ENCODE peak calls at places on chromosomes 5 and 9, in five cellular contexts. One of them, this sample, is unnamed.

GRCh38 chr5:139569276-139569955 is 8.3 kb downstream of the UBE2D2 start:
- DNase-seq in prostate gland: no peak
- DNase-seq in A549: no peak
- DNase-seq in testis: no peak
- DNase-seq in suprapubic skin: no peak
- DNase-seq in this sample: no peak

GRCh38 chr5:139222346-139222745 is 24.2 kb upstream of the SIL1 start:
- DNase-seq in prostate gland: no peak
- DNase-seq in A549: no peak
- DNase-seq in testis: no peak
- DNase-seq in suprapubic skin: no peak
- DNase-seq in this sample: no peak

GRCh38 chr9:126327016-126327749 is 554 bp downstream of the MVB12B start:
- DNase-seq in prostate gland: no peak
- DNase-seq in A549: peak; percentile 44
- DNase-seq in testis: peak; percentile 25
- DNase-seq in suprapubic skin: no peak
- DNase-seq in this sample: no peak

GRCh38 chr5:1011226-1011631 is 2.6 kb downstream of the NKD2 start:
- DNase-seq in prostate gland: no peak
- DNase-seq in A549: peak; percentile 77
- DNase-seq in testis: no peak
- DNase-seq in suprapubic skin: peak; percentile 55
- DNase-seq in this sample: peak; percentile 62

GRCh38 chr5:94021246-94021645 is 279.8 kb upstream of the POU5F2 start:
- DNase-seq in prostate gland: no peak
- DNase-seq in A549: peak; percentile 64
- DNase-seq in testis: no peak
- DNase-seq in suprapubic skin: no peak
- DNase-seq in this sample: peak; percentile 30

GRCh38 chr9:36847781-36848673 is 186.0 kb downstream of the PAX5 start:
- DNase-seq in prostate gland: no peak
- DNase-seq in A549: no peak
- DNase-seq in testis: no peak
- DNase-seq in suprapubic skin: no peak
- DNase-seq in this sample: no peak

GRCh38 chr5:139863855-139864558 is 68.4 kb downstream of the PSD2 start:
- DNase-seq in prostate gland: peak; percentile 62
- DNase-seq in A549: peak; percentile 80
- DNase-seq in testis: peak; percentile 83
- DNase-seq in suprapubic skin: no peak
- DNase-seq in this sample: peak; percentile 74

GRCh38 chr5:141363952-141364660 is at the start of gene PCDHGA5:
- DNase-seq in prostate gland: no peak
- DNase-seq in A549: no peak
- DNase-seq in testis: no peak
- DNase-seq in suprapubic skin: no peak
- DNase-seq in this sample: no peak

GRCh38 chr9:127723450-127723849 is 7.6 kb downstream of the TTC16 start:
- DNase-seq in prostate gland: no peak
- DNase-seq in A549: no peak
- DNase-seq in testis: no peak
- DNase-seq in suprapubic skin: no peak
- DNase-seq in this sample: peak; percentile 27

GRCh38 chr9:137580209-137580957 is 1.7 kb upstream of the DPH7 start:
- DNase-seq in prostate gland: no peak
- DNase-seq in A549: no peak
- DNase-seq in testis: no peak
- DNase-seq in suprapubic skin: no peak
- DNase-seq in this sample: no peak

GRCh38 chr9:94018628-94019027 is 63.5 kb upstream of the BARX1 start:
- DNase-seq in prostate gland: no peak
- DNase-seq in A549: no peak
- DNase-seq in testis: no peak
- DNase-seq in suprapubic skin: no peak
- DNase-seq in this sample: no peak

GRCh38 chr9:71607571-71607970 is 160.7 kb downstream of the CEMIP2 start:
- DNase-seq in prostate gland: no peak
- DNase-seq in A549: no peak
- DNase-seq in testis: peak; percentile 31
- DNase-seq in suprapubic skin: no peak
- DNase-seq in this sample: no peak

GRCh38 chr9:687034-687785 is 154.3 kb upstream of the DMRT1 start:
- DNase-seq in prostate gland: no peak
- DNase-seq in A549: no peak
- DNase-seq in testis: no peak
- DNase-seq in suprapubic skin: no peak
- DNase-seq in this sample: no peak

GRCh38 chr5:141869040-141869439 is 9.2 kb downstream of the PCDH1 start:
- DNase-seq in prostate gland: no peak
- DNase-seq in A549: no peak
- DNase-seq in testis: no peak
- DNase-seq in suprapubic skin: peak; percentile 35
- DNase-seq in this sample: no peak

GRCh38 chr9:137619240-137620090 is 660 bp downstream of the EHMT1 start:
- DNase-seq in prostate gland: no peak
- DNase-seq in A549: peak; percentile 46
- DNase-seq in testis: no peak
- DNase-seq in suprapubic skin: no peak
- DNase-seq in this sample: peak; percentile 42

GRCh38 chr5:96384353-96384752 is 48.7 kb downstream of the PCSK1 start:
- DNase-seq in prostate gland: no peak
- DNase-seq in A549: peak; percentile 35
- DNase-seq in testis: peak; percentile 72
- DNase-seq in suprapubic skin: no peak
- DNase-seq in this sample: no peak

GRCh38 chr9:11128156-11128555 is 515.4 kb upstream of the PTPRD start:
- DNase-seq in prostate gland: no peak
- DNase-seq in A549: no peak
- DNase-seq in testis: no peak
- DNase-seq in suprapubic skin: no peak
- DNase-seq in this sample: no peak

GRCh38 chr9:90559075-90560073 is 83.2 kb downstream of the DIRAS2 start:
- DNase-seq in prostate gland: no peak
- DNase-seq in A549: no peak
- DNase-seq in testis: no peak
- DNase-seq in suprapubic skin: no peak
- DNase-seq in this sample: no peak

GRCh38 chr5:92163906-92164305 is 780.8 kb upstream of the ARRDC3 start:
- DNase-seq in prostate gland: no peak
- DNase-seq in A549: no peak
- DNase-seq in testis: no peak
- DNase-seq in suprapubic skin: no peak
- DNase-seq in this sample: no peak

GRCh38 chr9:83965350-83966208 is 14.4 kb downstream of the HNRNPK start:
- DNase-seq in prostate gland: no peak
- DNase-seq in A549: no peak
- DNase-seq in testis: no peak
- DNase-seq in suprapubic skin: no peak
- DNase-seq in this sample: no peak
- TF ChIP-seq POLR2A in prostate gland: no peak
- TF ChIP-seq POLR2A in A549: no peak
- TF ChIP-seq POLR2A in testis: no peak
- TF ChIP-seq POLR2A in suprapubic skin: no peak
- TF ChIP-seq POLR2A in this sample: no peak

GRCh38 chr5:80191397-80191796 is 64.5 kb downstream of the SERINC5 start:
- DNase-seq in prostate gland: no peak
- DNase-seq in A549: no peak
- DNase-seq in testis: no peak
- DNase-seq in suprapubic skin: no peak
- DNase-seq in this sample: no peak

GRCh38 chr5:80187691-80188090 is 68.2 kb downstream of the SERINC5 start:
- DNase-seq in prostate gland: no peak
- DNase-seq in A549: no peak
- DNase-seq in testis: no peak
- DNase-seq in suprapubic skin: no peak
- DNase-seq in this sample: no peak

GRCh38 chr5:80190960-80191359 is 64.9 kb downstream of the SERINC5 start:
- DNase-seq in prostate gland: no peak
- DNase-seq in A549: no peak
- DNase-seq in testis: no peak
- DNase-seq in suprapubic skin: no peak
- DNase-seq in this sample: no peak

GRCh38 chr5:80189201-80189600 is 66.6 kb downstream of the SERINC5 start:
- DNase-seq in prostate gland: no peak
- DNase-seq in A549: no peak
- DNase-seq in testis: no peak
- DNase-seq in suprapubic skin: no peak
- DNase-seq in this sample: no peak

DNA sequence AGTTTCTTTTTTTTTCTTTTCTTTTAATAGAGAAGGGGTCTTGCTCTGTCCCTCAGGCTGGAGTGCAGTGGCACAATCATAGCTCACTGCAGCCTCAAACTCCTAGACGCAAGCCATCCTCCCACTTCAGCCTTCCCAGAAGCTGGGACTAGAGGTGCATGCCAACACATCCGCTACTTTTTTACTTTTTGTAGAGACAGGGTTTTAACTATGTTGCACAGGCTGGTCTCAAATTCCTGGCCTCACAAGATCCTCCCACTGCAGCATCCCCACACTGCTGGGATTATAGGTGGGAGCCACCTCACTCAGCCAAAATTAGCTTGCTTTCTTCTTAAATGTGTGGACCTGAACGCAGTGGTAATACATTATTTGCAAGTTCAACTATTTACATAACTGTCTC is 66.1 kb downstream of the SERINC5 start:
- DNase-seq in prostate gland: no peak
- DNase-seq in A549: no peak
- DNase-seq in testis: peak; percentile 82
- DNase-seq in suprapubic skin: no peak
- DNase-seq in this sample: no peak
- H3K27ac ChIP-seq in prostate gland: peak overlapping the region; percentile 56
- H3K27ac ChIP-seq in A549: no peak overlapping the region
- H3K27ac ChIP-seq in testis: peak overlapping the region; percentile 89
- H3K27ac ChIP-seq in suprapubic skin: no peak overlapping the region
- H3K27ac ChIP-seq in this sample: peak overlapping the region; percentile 31

GRCh38 chr9:136513191-136513590 is 30.4 kb upstream of the SEC16A start:
- DNase-seq in prostate gland: no peak
- DNase-seq in A549: no peak
- DNase-seq in testis: no peak
- DNase-seq in suprapubic skin: no peak
- DNase-seq in this sample: no peak

GRCh38 chr9:136511144-136511669 is 28.4 kb upstream of the SEC16A start:
- DNase-seq in prostate gland: no peak
- DNase-seq in A549: no peak
- DNase-seq in testis: no peak
- DNase-seq in suprapubic skin: no peak
- DNase-seq in this sample: no peak

GRCh38 chr9:136510561-136510960 is 27.7 kb upstream of the SEC16A start:
- DNase-seq in prostate gland: no peak
- DNase-seq in A549: no peak
- DNase-seq in testis: no peak
- DNase-seq in suprapubic skin: no peak
- DNase-seq in this sample: no peak

GRCh38 chr9:136512651-136513066 is 29.8 kb upstream of the SEC16A start:
- DNase-seq in prostate gland: no peak
- DNase-seq in A549: peak; percentile 44
- DNase-seq in testis: no peak
- DNase-seq in suprapubic skin: no peak
- DNase-seq in this sample: no peak

GRCh38 chr9:136511670-136512592 is 29.1 kb upstream of the SEC16A start:
- DNase-seq in prostate gland: no peak
- DNase-seq in A549: no peak
- DNase-seq in testis: peak; percentile 32
- DNase-seq in suprapubic skin: peak; percentile 82
- DNase-seq in this sample: no peak
- TF ChIP-seq POLR2A in prostate gland: no peak
- TF ChIP-seq POLR2A in A549: no peak
- TF ChIP-seq POLR2A in testis: no peak
- TF ChIP-seq POLR2A in suprapubic skin: no peak
- TF ChIP-seq POLR2A in this sample: no peak

GRCh38 chr5:74254257-74254656 is 386.3 kb downstream of the ENC1 start:
- DNase-seq in prostate gland: no peak
- DNase-seq in A549: no peak
- DNase-seq in testis: no peak
- DNase-seq in suprapubic skin: no peak
- DNase-seq in this sample: no peak

GRCh38 chr5:74255692-74256091 is 384.8 kb downstream of the ENC1 start:
- DNase-seq in prostate gland: no peak
- DNase-seq in A549: no peak
- DNase-seq in testis: no peak
- DNase-seq in suprapubic skin: no peak
- DNase-seq in this sample: no peak

GRCh38 chr5:74257645-74258328 is 382.7 kb downstream of the ENC1 start:
- DNase-seq in prostate gland: peak; percentile 21
- DNase-seq in A549: no peak
- DNase-seq in testis: peak; percentile 69
- DNase-seq in suprapubic skin: peak; percentile 81
- DNase-seq in this sample: peak; percentile 50

GRCh38 chr5:74259572-74259971 is 381.0 kb downstream of the ENC1 start:
- DNase-seq in prostate gland: no peak
- DNase-seq in A549: no peak
- DNase-seq in testis: no peak
- DNase-seq in suprapubic skin: no peak
- DNase-seq in this sample: no peak

GRCh38 chr5:74256947-74257573 is 383.5 kb downstream of the ENC1 start:
- DNase-seq in prostate gland: no peak
- DNase-seq in A549: no peak
- DNase-seq in testis: no peak
- DNase-seq in suprapubic skin: no peak
- DNase-seq in this sample: no peak
- H3K27ac ChIP-seq in prostate gland: no peak overlapping the region
- H3K27ac ChIP-seq in A549: no peak overlapping the region
- H3K27ac ChIP-seq in testis: peak overlapping the region; percentile 77
- H3K27ac ChIP-seq in suprapubic skin: peak overlapping the region; percentile 54
- H3K27ac ChIP-seq in this sample: peak overlapping the region; percentile 65

DNA sequence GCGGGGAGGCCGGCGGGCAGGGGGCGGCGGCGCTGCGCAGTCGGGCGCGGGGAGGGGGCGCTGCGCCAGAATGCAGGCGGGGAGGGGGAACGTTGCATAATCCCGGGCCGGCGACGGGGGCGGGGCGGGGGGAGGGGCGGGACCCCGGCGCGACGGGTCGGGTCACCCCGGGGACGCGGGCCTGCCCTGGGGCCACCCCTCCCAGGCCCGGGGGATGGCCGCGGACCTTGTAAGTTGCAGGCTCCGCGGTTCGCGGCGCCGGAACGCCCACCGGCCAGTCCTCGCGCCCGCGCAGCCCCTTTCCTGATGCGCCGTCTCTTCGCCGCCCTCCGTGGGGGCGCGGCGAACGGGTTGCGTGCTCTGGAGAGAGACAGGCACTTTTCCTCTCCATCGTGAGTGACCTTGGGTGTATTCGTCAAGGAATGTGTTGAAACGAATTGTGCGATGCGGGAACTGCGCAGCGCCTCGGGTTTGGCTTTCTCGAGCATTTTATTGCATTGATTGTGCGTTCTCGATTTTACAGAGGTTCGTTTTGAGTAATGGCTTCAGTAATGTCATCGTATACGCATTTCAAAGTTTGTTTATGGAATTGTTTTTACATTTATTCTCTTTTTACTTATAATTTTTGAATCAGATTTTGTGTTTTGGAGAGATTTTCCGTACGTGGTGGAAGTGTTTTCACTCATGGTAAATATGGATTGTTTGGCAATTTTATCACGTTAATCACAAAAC is 808 bp downstream of the SPIN1 start:
- DNase-seq in prostate gland: peak; percentile 29
- DNase-seq in A549: peak; percentile 61
- DNase-seq in testis: peak; percentile 73
- DNase-seq in suprapubic skin: peak; percentile 79
- DNase-seq in this sample: peak; percentile 38
- TF ChIP-seq POLR2A in prostate gland: peak; percentile 32
- TF ChIP-seq POLR2A in A549: no peak
- TF ChIP-seq POLR2A in testis: no peak
- TF ChIP-seq POLR2A in suprapubic skin: peak; percentile 10
- TF ChIP-seq POLR2A in this sample: no peak